ENCODE peak calls at places on chromosomes 1 and 21, in six cellular contexts. G is stomach; X is CD4-positive, alpha-beta memory T cell; E is adrenal gland; I is lower lobe of right lung; V is CD8-positive, alpha-beta T cell. O is an unnamed sample. For H3K36me3 and H3K4me1, the result is how much of the 10 kb centered on the place peaks cover.

GRCh38 chr1:202286622-202287097 is 55.1 kb downstream of the UBE2T start:
- DNase-seq in G (no peak), I (no peak), E (peak), X (no peak), V (no peak), O (no peak)

GRCh38 chr1:107972781-107973180 is 7.8 kb upstream of the VAV3 start:
- DNase-seq in X (no peak), G (no peak), V (no peak), I (no peak), E (no peak), O (no peak)

GRCh38 chr1:10714337-10715114 is 81.9 kb downstream of the CASZ1 start:
- DNase-seq in G (peak), X (no peak), V (no peak), E (no peak), I (peak), O (peak)

GRCh38 chr1:229203030-229203751 is 67.7 kb upstream of the RAB4A start:
- DNase-seq in X (no peak), G (no peak), I (no peak), E (no peak), V (no peak), O (no peak)

GRCh38 chr21:23887709-23888303 is 1719.5 kb downstream of the MRPL39 start:
- DNase-seq in G (no peak), E (no peak), X (peak), V (no peak), I (no peak), O (no peak)

GRCh38 chr21:46459356-46460112 is 843 bp downstream of the DIP2A start:
- DNase-seq in I (peak), V (no peak), X (peak), E (peak), G (peak), O (peak)

GRCh38 chr1:242467556-242468145 is 56.8 kb downstream of the PLD5 start:
- DNase-seq in E (peak), G (peak), X (no peak), I (no peak), V (no peak), O (no peak)

GRCh38 chr1:240987928-240988327 is 369.1 kb downstream of the RGS7 start:
- DNase-seq in E (no peak), G (no peak), I (no peak), X (no peak), V (no peak), O (no peak)

GRCh38 chr1:205172729-205173366 is 38.7 kb downstream of the DSTYK start:
- DNase-seq in X (no peak), G (no peak), I (no peak), E (no peak), V (no peak), O (no peak)

GRCh38 chr1:242828199-242828598 is 303.7 kb upstream of the PLD5 start:
- DNase-seq in V (no peak), X (no peak), I (no peak), E (no peak), G (no peak), O (no peak)

GRCh38 chr1:232274999-232275706 is 354.8 kb downstream of the SIPA1L2 start:
- DNase-seq in G (no peak), E (no peak), I (no peak), V (no peak), X (no peak), O (no peak)

GRCh38 chr1:186620951-186621350 is 59.3 kb downstream of the PTGS2 start:
- DNase-seq in X (no peak), G (no peak), E (no peak), I (no peak), V (no peak), O (no peak)

GRCh38 chr1:32464191-32464715 is 619 bp upstream of the ZBTB8B start:
- DNase-seq in G (no peak), X (no peak), V (no peak), I (no peak), E (no peak), O (no peak)

GRCh38 chr1:51989582-51990477 is 670 bp downstream of the RAB3B start:
- DNase-seq in V (no peak), X (no peak), I (no peak), E (no peak), G (no peak), O (no peak)
- H3K27ac ChIP-seq in V (no peak), X (no peak), I (no peak), E (no peak), G (no peak), O (no peak)

DNA sequence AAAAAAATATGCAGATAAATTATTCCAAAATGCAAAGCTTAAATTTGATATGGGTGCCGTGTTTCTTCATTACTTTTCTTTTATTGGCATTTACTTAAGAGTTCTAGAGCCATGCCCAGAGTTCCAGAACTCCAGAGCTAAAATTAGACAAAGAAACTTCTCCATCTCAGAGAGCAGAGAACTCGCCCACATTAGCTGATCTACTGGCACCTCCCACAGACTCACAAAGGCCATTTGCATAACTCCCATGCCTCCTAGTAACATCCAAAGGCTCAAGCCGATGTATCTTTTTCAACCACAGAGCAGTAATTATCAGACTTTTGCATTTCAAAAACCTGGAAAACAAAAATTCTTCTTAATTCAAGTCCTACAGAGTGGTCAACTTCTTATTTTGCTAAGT is 323.8 kb upstream of the ST6GALNAC5 start:
- DNase-seq in E (no peak), X (no peak), G (no peak), V (no peak), I (no peak), O (no peak)
- H3K36me3 ChIP-seq in E (under half), X (under half), G (under half), V (under half), I (under half), O (under half)

GRCh38 chr1:207817778-207818751 is 66.2 kb downstream of the CD46 start:
- DNase-seq in V (no peak), G (no peak), I (no peak), X (no peak), E (peak), O (no peak)

GRCh38 chr1:207820568-207821463 is 69.0 kb downstream of the CD46 start:
- DNase-seq in E (peak), I (no peak), X (no peak), G (no peak), V (no peak), O (peak)

GRCh38 chr1:207817166-207817565 is 65.3 kb downstream of the CD46 start:
- DNase-seq in V (no peak), I (no peak), G (no peak), E (no peak), X (no peak), O (no peak)

GRCh38 chr1:207821464-207822045 is 69.7 kb downstream of the CD46 start:
- DNase-seq in G (no peak), V (no peak), E (peak), X (no peak), I (no peak), O (peak)

DNA sequence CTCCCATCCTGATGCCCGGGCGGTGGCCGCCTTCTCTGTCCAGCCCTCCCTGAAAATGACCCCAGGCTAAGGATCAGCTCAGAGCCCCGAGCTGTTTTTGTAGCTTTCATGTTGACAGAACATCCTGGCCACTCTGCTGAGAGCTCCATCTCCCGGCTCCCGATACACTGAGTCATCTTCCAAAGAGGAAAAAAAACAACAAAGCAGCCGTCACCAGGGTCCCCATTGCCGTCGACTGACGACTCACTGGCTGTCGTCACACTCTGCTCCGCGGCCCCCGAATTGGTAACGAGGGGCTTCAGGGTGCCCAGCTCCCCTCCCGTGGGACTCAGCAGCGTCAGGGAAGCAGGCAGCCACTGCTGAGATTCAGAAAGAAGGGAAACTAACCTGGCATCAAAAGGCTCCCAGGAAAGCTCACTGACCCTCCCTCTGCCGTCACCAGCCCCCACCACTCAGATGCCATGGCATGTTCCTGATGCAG is 67.2 kb downstream of the CD46 start:
- DNase-seq in E (peak), I (no peak), G (no peak), X (no peak), V (no peak), O (peak)
- H3K4me1 ChIP-seq in E (half or more), I (half or more), G (half or more), X (half or more), V (half or more), O (half or more)

DNA sequence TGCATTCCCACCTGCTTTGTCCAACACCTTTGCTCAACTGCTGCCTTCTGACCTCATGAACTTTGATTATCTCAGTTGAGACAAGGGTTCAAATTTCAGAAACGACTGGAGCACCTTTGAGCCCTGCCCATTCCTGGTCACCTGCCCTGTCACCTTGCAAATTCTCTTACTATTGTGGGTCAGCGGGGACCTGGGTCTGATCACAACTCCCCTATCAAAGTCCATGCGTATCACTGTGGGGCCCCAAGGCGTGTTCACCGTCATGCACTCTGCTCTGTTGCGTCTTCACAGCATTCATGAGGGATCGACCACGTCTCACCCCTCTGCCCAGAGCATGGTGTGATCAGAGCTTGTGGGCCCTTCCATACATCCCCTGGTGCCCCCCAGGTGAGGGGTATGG is 12.9 kb downstream of the PTPRF start:
- DNase-seq in I (no peak), X (no peak), E (no peak), V (no peak), G (no peak), O (no peak)
- H3K27ac ChIP-seq in I (peak), X (no peak), E (no peak), V (no peak), G (peak), O (peak)

DNA sequence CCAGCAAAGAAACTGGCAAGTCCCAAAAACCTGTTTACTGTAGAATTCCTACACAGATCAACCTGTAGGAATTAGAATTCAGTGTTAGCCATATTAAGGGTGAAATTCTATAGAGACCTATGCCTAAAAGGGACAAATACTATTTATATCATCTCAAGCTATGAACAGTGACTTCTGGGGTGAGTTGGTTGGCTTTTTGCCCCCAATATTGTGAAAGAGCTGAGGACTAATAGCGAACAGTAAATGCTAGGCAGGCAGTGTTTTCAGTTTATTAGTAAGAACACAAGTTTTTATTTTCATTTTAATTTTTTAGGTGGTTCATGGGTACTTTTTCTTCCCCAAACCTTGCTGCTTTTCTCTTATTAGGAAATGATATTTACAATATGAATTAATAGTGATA is 15.3 kb downstream of the SLC16A4 start:
- DNase-seq in V (no peak), I (no peak), X (no peak), G (no peak), E (no peak), O (no peak)
- H3K36me3 ChIP-seq in V (under half), I (half or more), X (under half), G (half or more), E (under half), O (half or more)

GRCh38 chr1:2258122-2258812 is 30.1 kb downstream of the SKI start:
- DNase-seq in G (no peak), V (no peak), I (no peak), X (no peak), E (no peak), O (no peak)
- H3K4me1 ChIP-seq in G (half or more), V (half or more), I (half or more), X (half or more), E (under half), O (half or more)

GRCh38 chr1:209835782-209836298 is 8.1 kb downstream of the UTP25 start:
- DNase-seq in E (no peak), I (no peak), G (no peak), X (no peak), V (no peak), O (no peak)
- H3K27ac ChIP-seq in E (no peak), I (no peak), G (no peak), X (no peak), V (no peak), O (no peak)

DNA sequence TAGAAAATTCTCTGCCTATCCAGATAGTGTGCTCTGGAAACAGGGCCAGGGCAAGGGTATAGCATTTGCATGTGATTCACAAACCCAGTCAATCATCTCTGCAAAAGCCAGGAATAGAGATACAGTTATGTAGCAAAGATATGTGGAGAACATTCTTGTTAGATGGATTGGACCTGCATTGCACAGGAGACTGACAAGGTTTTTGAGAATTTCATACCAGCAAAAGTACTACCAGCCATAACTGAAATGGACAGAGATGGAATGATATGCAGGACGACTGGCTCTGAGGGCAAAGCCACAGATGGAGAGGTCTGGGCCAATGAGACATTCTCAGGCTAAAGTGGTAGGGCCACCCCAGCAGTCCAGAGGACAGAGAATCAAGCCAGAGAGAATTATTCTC is 24.7 kb downstream of the SCMH1 start:
- DNase-seq in I (no peak), G (no peak), V (no peak), E (no peak), X (no peak), O (no peak)
- H3K36me3 ChIP-seq in I (under half), G (under half), V (under half), E (under half), X (under half), O (under half)